ENCODE peak calls at places on chromosomes 13 and 19, in six cellular contexts. E, F, P, J, Y and Z are unnamed samples.

GRCh38 chr19:9159891-9160290 is 18.9 kb upstream of the OR7D2 start:
- DNase-seq in E (no peak), F (no peak), Y (no peak), J (no peak), P (no peak), Z (no peak)

GRCh38 chr13:34340534-34340933 is 522.6 kb downstream of the RFC3 start:
- DNase-seq in E (peak), F (peak), Y (no peak), P (peak), J (no peak), Z (no peak)

GRCh38 chr19:19205416-19206410 is 2.5 kb upstream of the NR2C2AP start:
- DNase-seq in E (no peak), F (no peak), Y (no peak), P (no peak), J (no peak), Z (no peak)

GRCh38 chr19:41707871-41708371 is 505 bp upstream of the CEACAM5 start:
- DNase-seq in F (no peak), E (no peak), J (no peak), Y (no peak), P (no peak), Z (no peak)

GRCh38 chr13:77239312-77239711 is 87.6 kb downstream of the MYCBP2 start:
- DNase-seq in F (no peak), Y (no peak), P (peak), E (no peak), J (no peak), Z (no peak)

GRCh38 chr13:31437975-31438374 is 238.2 kb downstream of the B3GLCT start:
- DNase-seq in E (peak), Y (no peak), F (no peak), P (no peak), J (no peak), Z (no peak)

GRCh38 chr19:1070931-1071791 is 4.2 kb downstream of the ARHGAP45 start:
- DNase-seq in J (no peak), F (no peak), E (no peak), P (no peak), Y (no peak), Z (no peak)

GRCh38 chr13:113029487-113030258 is 60.7 kb downstream of the MCF2L start:
- DNase-seq in J (no peak), Y (peak), F (no peak), E (no peak), P (no peak), Z (no peak)

GRCh38 chr13:112146073-112146360 is 79.1 kb downstream of the SOX1 start:
- DNase-seq in J (no peak), Y (no peak), F (no peak), P (no peak), E (no peak), Z (no peak)

GRCh38 chr19:18021121-18021755 is 13.3 kb downstream of the ARRDC2 start:
- DNase-seq in F (peak), P (peak), J (peak), E (peak), Y (no peak), Z (peak)

GRCh38 chr19:30857388-30857787 is 485.2 kb downstream of the ZNF536 start:
- DNase-seq in Y (no peak), E (no peak), P (no peak), F (no peak), J (no peak), Z (no peak)

GRCh38 chr13:30454991-30455390 is 10.7 kb downstream of the HMGB1 start:
- DNase-seq in J (no peak), P (no peak), Y (no peak), E (no peak), F (no peak), Z (no peak)

GRCh38 chr13:114259974-114260373 is 21.4 kb upstream of the UPF3A start:
- DNase-seq in F (no peak), J (no peak), Y (no peak), P (no peak), E (no peak), Z (no peak)

GRCh38 chr19:543912-544608 is at the start of gene GZMM:
- DNase-seq in Y (peak), E (no peak), F (no peak), P (no peak), J (no peak), Z (no peak)